ENCODE peak calls at places on chromosome 3, in six cellular contexts. H is coronary artery, Q is NAMALWA, O is heart right ventricle, P is HS-5, U is T-helper 9 cell. I is an unnamed sample.

GRCh38 chr3:9732080-9732752 is 681 bp downstream of the BRPF1 start:
- DNase-seq in H (no peak), Q (peak; percentile 49), O (no peak), P (no peak), U (peak; percentile 28), I (no peak)

GRCh38 chr3:191963182-191963581 is 502.2 kb downstream of the PYDC2 start:
- DNase-seq in H (no peak), Q (no peak), O (no peak), P (peak; percentile 70), U (no peak), I (no peak)

GRCh38 chr3:177550667-177551066 is 353.4 kb upstream of the TBL1XR1 start:
- DNase-seq in H (no peak), Q (no peak), O (no peak), P (no peak), U (no peak), I (no peak)

GRCh38 chr3:177521305-177521704 is 324.0 kb upstream of the TBL1XR1 start:
- DNase-seq in H (no peak), Q (no peak), O (no peak), P (no peak), U (no peak), I (no peak)

GRCh38 chr3:119294402-119294888 is 262 bp downstream of the ARHGAP31 start:
- DNase-seq in H (peak; percentile 80), Q (peak; percentile 69), O (peak; percentile 42), P (no peak), U (peak; percentile 65), I (peak; percentile 58)

GRCh38 chr3:102158080-102158756 is 276.6 kb upstream of the ZPLD1 start:
- DNase-seq in H (no peak), Q (no peak), O (no peak), P (no peak), U (no peak), I (no peak)

GRCh38 chr3:110814170-110815007 is 257.2 kb upstream of the NECTIN3 start:
- DNase-seq in H (no peak), Q (no peak), O (no peak), P (peak; percentile 94), U (no peak), I (no peak)

GRCh38 chr3:52682016-52682415 is 3.7 kb downstream of the PBRM1 start:
- DNase-seq in H (no peak), Q (no peak), O (peak; percentile 19), P (peak; percentile 75), U (no peak), I (peak; percentile 56)

GRCh38 chr3:132805071-132805470 is 82.9 kb upstream of the NPHP3 start:
- DNase-seq in H (no peak), Q (no peak), O (no peak), P (no peak), U (no peak), I (no peak)

GRCh38 chr3:38190481-38190881 is 25.1 kb downstream of the OXSR1 start:
- DNase-seq in H (no peak), Q (no peak), O (no peak), P (no peak), U (no peak), I (no peak)

GRCh38 chr3:123765475-123766166 is 118.5 kb downstream of the MYLK start:
- DNase-seq in H (no peak), Q (no peak), O (no peak), P (no peak), U (no peak), I (no peak)

GRCh38 chr3:13890377-13891016 is 10.6 kb upstream of the WNT7A start:
- DNase-seq in H (no peak), Q (no peak), O (no peak), P (no peak), U (no peak), I (no peak)

GRCh38 chr3:150216041-150216811 is 191.9 kb upstream of the TSC22D2 start:
- DNase-seq in H (peak; percentile 84), Q (no peak), O (peak; percentile 70), P (no peak), U (no peak), I (peak; percentile 63)

GRCh38 chr3:88433572-88433971 is 283.8 kb downstream of the C3orf38 start:
- DNase-seq in H (no peak), Q (peak; percentile 79), O (peak; percentile 6), P (no peak), U (no peak), I (peak; percentile 54)

GRCh38 chr3:133441867-133442270 is 42.0 kb downstream of the BFSP2 start:
- DNase-seq in H (no peak), Q (peak; percentile 55), O (no peak), P (no peak), U (no peak), I (no peak)

GRCh38 chr3:38519000-38519399 is 22.9 kb downstream of the EXOG start:
- DNase-seq in H (no peak), Q (no peak), O (no peak), P (no peak), U (no peak), I (no peak)

GRCh38 chr3:24640330-24640877 is 145.8 kb upstream of the THRB start:
- DNase-seq in H (no peak), Q (peak; percentile 11), O (no peak), P (peak; percentile 14), U (no peak), I (peak; percentile 56)

GRCh38 chr3:124700880-124701684 is 29.2 kb upstream of the UMPS start:
- DNase-seq in H (no peak), Q (no peak), O (no peak), P (no peak), U (no peak), I (peak; percentile 29)

GRCh38 chr3:169026543-169027181 is 636.9 kb downstream of the MECOM start:
- DNase-seq in H (no peak), Q (no peak), O (no peak), P (peak; percentile 89), U (no peak), I (peak; percentile 25)

GRCh38 chr3:76065975-76066374 is 280.6 kb upstream of the ZNF717 start:
- DNase-seq in H (no peak), Q (no peak), O (no peak), P (no peak), U (no peak), I (no peak)

GRCh38 chr3:138072816-138073215 is 42.6 kb downstream of the DZIP1L start:
- DNase-seq in H (no peak), Q (no peak), O (no peak), P (no peak), U (no peak), I (no peak)

GRCh38 chr3:39548282-39548681 is 80.8 kb downstream of the MOBP start:
- DNase-seq in H (no peak), Q (no peak), O (no peak), P (no peak), U (no peak), I (no peak)

GRCh38 chr3:58391156-58391865 is 42.3 kb downstream of the PDHB start:
- DNase-seq in H (no peak), Q (no peak), O (no peak), P (no peak), U (no peak), I (no peak)

GRCh38 chr3:72390841-72391240 is 457.4 kb downstream of the SHQ1 start:
- DNase-seq in H (no peak), Q (no peak), O (no peak), P (no peak), U (no peak), I (no peak)

GRCh38 chr3:154126651-154127050 is 5.5 kb downstream of the ARHGEF26 start:
- DNase-seq in H (no peak), Q (no peak), O (no peak), P (no peak), U (no peak), I (no peak)

GRCh38 chr3:106750092-106750491 is 627.1 kb upstream of the CCDC54 start:
- DNase-seq in H (no peak), Q (no peak), O (no peak), P (no peak), U (no peak), I (no peak)

GRCh38 chr3:177642042-177642441 is 444.8 kb upstream of the TBL1XR1 start:
- DNase-seq in H (no peak), Q (no peak), O (no peak), P (no peak), U (no peak), I (no peak)

GRCh38 chr3:155079795-155080546 is at the start of gene MME:
- DNase-seq in H (no peak), Q (peak; percentile 75), O (peak; percentile 6), P (no peak), U (no peak), I (no peak)

GRCh38 chr3:12479919-12480425 is 4.3 kb upstream of the TSEN2 start:
- DNase-seq in H (no peak), Q (peak; percentile 73), O (peak; percentile 33), P (no peak), U (no peak), I (peak; percentile 63)

GRCh38 chr3:37824090-37824953 is 37.4 kb upstream of the CTDSPL start:
- DNase-seq in H (no peak), Q (peak; percentile 15), O (no peak), P (no peak), U (no peak), I (no peak)

GRCh38 chr3:23479026-23479425 is 275.9 kb downstream of the UBE2E2 start:
- DNase-seq in H (no peak), Q (no peak), O (no peak), P (no peak), U (no peak), I (no peak)

GRCh38 chr3:13091898-13092620 is 18.8 kb upstream of the IQSEC1 start:
- DNase-seq in H (peak; percentile 87), Q (peak; percentile 85), O (peak; percentile 89), P (no peak), U (peak; percentile 73), I (peak; percentile 88)

GRCh38 chr3:179956416-179956830 is 80.3 kb downstream of the PEX5L start:
- DNase-seq in H (no peak), Q (peak; percentile 80), O (no peak), P (no peak), U (no peak), I (no peak)

I was measured in Ammon's horn.